ENCODE peak calls at places on chromosomes 7 and 10, in five cellular contexts. P is Peyer's patch, U is body of pancreas, I is AG09309, C is ovary. X is an unnamed sample.
A peak's percentile ranks its signal among the peaks of the same experiment; 100 is the strongest.

GRCh38 chr10:4382811-4383210 is 443.2 kb upstream of the AKR1E2 start:
- DNase-seq in P (no peak), U (no peak), I (no peak), C (no peak), X (no peak)

GRCh38 chr10:10043083-10043482 is 974.6 kb upstream of the CELF2 start:
- DNase-seq in P (no peak), U (no peak), I (no peak), C (no peak), X (no peak)

GRCh38 chr7:105198223-105198622 is 184.2 kb downstream of the KMT2E start:
- DNase-seq in P (no peak), U (no peak), I (peak; percentile 55), C (no peak), X (no peak)

GRCh38 chr10:77506517-77506916 is 131.1 kb downstream of the KCNMA1 start:
- DNase-seq in P (no peak), U (no peak), I (no peak), C (no peak), X (no peak)

GRCh38 chr7:52639126-52639525 is 396.3 kb upstream of the POM121L12 start:
- DNase-seq in P (no peak), U (no peak), I (no peak), C (no peak), X (no peak)

GRCh38 chr7:139094596-139094995 is 14.9 kb downstream of the ZC3HAV1 start:
- DNase-seq in P (peak; percentile 25), U (no peak), I (no peak), C (no peak), X (no peak)

GRCh38 chr10:79001082-79001885 is 67.5 kb upstream of the ZMIZ1 start:
- DNase-seq in P (no peak), U (no peak), I (no peak), C (no peak), X (no peak)

GRCh38 chr10:2928219-2928840 is 139.0 kb upstream of the PFKP start:
- DNase-seq in P (peak; percentile 40), U (peak; percentile 80), I (no peak), C (peak; percentile 53), X (peak; percentile 74)

GRCh38 chr10:88989824-88990527 is 622 bp upstream of the FAS start:
- DNase-seq in P (no peak), U (no peak), I (peak; percentile 82), C (no peak), X (peak; percentile 26)

GRCh38 chr7:134905375-134905774 is 80.9 kb upstream of the AGBL3 start:
- DNase-seq in P (no peak), U (peak; percentile 33), I (peak; percentile 83), C (no peak), X (peak; percentile 29)

GRCh38 chr7:6648066-6648814 is 11.1 kb downstream of the ZNF316 start:
- DNase-seq in P (no peak), U (no peak), I (no peak), C (no peak), X (no peak)

GRCh38 chr10:86357676-86358075 is 8.9 kb downstream of the GRID1 start:
- DNase-seq in P (no peak), U (no peak), I (no peak), C (no peak), X (no peak)

GRCh38 chr7:90747521-90747920 is 151.4 kb downstream of the CDK14 start:
- DNase-seq in P (no peak), U (no peak), I (no peak), C (no peak), X (no peak)

GRCh38 chr7:158495780-158496179 is 91.8 kb downstream of the PTPRN2 start:
- DNase-seq in P (no peak), U (peak; percentile 53), I (no peak), C (no peak), X (peak; percentile 49)

GRCh38 chr10:24254180-24254579 is 45.2 kb downstream of the KIAA1217 start:
- DNase-seq in P (no peak), U (no peak), I (no peak), C (no peak), X (no peak)

GRCh38 chr10:24257588-24257987 is 48.6 kb downstream of the KIAA1217 start:
- DNase-seq in P (no peak), U (no peak), I (no peak), C (no peak), X (no peak)

GRCh38 chr10:24255907-24256306 is 47.0 kb downstream of the KIAA1217 start:
- DNase-seq in P (no peak), U (no peak), I (no peak), C (no peak), X (no peak)

GRCh38 chr10:24256619-24257018 is 47.7 kb downstream of the KIAA1217 start:
- DNase-seq in P (no peak), U (no peak), I (no peak), C (no peak), X (no peak)

GRCh38 chr10:24255115-24255895 is 46.4 kb downstream of the KIAA1217 start:
- DNase-seq in P (no peak), U (no peak), I (no peak), C (no peak), X (no peak)
- H3K4me3 ChIP-seq in P (no peak overlapping the region), U (no peak overlapping the region), I (no peak overlapping the region), C (no peak overlapping the region), X (no peak overlapping the region)

DNA sequence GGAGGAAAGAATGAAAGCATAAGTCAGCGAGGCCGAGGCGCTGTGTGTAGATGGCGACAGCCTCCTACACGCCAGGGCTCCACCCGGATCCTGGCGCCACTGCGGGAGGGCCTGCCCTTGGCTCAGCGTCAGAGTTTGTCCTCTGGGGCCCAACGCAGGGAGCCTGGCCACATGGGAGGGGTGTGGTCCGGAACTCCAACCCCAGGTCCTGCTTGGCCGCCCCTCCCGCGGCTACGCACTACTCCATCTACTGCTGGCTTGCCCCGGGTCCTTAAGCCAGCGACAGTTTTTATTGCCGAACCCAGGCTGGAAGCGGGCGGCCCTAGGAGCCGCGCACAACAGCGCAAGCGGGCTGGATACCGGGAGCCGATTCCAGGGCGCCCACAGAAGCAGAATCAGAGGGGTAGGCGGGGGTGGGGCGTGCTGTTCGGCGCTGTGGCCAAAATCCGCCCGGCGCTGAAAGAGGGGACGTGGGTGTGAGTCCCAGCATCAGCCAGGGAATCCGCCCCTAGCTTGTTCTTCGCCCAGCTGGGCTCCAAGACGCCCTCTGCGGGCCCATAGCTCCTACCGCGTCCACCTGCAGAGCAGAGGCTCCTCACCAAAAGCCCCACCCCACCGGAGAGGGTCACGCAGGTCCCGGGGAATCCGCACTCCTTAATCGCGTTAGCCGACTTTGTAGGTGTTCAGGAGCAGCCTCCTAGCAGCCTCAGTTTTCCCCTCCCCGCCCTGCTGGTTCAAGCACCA is 4.5 kb downstream of the KAZALD1 start:
- DNase-seq in P (peak; percentile 61), U (peak; percentile 76), I (no peak), C (peak; percentile 41), X (peak; percentile 94)
- H3K4me3 ChIP-seq in P (peak overlapping the region; percentile 73), U (no peak overlapping the region), I (peak overlapping the region; percentile 49), C (peak overlapping the region; percentile 41), X (peak overlapping the region; percentile 74)

DNA sequence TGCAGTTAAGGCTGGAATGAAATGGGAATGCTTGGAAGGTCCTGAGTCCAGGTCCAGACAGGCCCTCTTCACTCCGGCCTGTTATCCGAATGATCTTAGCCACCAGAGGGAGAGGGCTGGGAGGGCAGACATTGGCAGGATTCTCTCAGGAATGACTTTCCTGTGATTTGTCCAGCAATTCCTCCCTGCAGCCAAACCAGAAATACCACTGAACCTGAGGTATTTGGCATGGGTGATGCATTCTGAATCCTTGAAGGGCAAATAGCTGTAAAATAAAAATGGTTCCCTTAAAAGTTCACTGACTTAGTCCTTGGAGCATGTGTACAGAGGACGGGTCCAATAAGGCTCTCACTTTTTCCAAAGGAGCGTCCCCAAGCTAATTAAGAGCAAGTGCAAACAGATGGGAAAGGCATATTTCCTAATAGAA is 77.5 kb upstream of the HABP2 start:
- DNase-seq in P (no peak), U (no peak), I (peak; percentile 95), C (no peak), X (no peak)
- H3K4me3 ChIP-seq in P (no peak overlapping the region), U (no peak overlapping the region), I (no peak overlapping the region), C (no peak overlapping the region), X (no peak overlapping the region)

DNA sequence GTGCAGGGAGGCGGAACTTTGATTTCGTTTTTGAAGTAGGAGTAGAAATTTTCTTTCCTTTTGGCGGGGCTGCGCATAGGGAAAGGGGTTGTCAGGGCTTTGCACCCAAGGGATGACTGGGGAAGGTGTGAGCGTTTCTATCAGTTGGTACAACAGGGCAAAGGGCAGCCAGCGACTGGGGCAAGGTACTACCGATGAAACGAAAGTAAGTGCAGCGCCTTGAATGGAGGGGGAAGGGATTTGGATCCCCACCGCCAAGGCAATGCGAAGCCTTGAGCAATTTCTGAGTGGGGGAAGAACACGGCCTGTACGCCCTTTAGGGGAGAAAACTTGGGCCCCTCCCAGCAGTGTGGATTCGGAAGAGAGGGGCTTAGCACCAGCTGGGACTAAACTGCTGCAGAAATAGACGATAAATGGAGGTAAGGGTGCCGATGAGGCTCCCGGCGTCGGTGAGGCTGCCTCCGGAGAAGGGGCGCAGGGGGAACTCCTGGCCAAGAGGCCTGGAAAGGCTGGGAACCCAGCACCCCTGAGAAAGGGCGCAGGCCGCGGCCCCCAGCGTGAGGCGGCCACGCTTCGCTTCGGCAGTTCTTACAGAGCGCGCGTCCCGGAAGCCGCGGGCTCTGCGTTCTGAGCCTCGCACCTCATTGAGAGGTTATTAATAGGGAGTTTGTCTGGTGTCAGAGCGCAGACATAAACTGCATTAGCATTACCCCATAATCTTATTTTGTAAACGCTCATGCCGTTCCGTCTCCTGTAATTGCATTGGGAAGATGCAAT is 10.0 kb upstream of the TLX1 start:
- DNase-seq in P (peak; percentile 44), U (peak; percentile 45), I (no peak), C (no peak), X (peak; percentile 51)
- H3K4me3 ChIP-seq in P (peak overlapping the region; percentile 50), U (peak overlapping the region; percentile 41), I (peak overlapping the region; percentile 28), C (peak overlapping the region; percentile 39), X (peak overlapping the region; percentile 45)

GRCh38 chr7:150738092-150739044 is 1.1 kb downstream of the GIMAP5 start:
- DNase-seq in P (no peak), U (no peak), I (no peak), C (no peak), X (no peak)

GRCh38 chr7:150737265-150738055 is at the start of gene GIMAP5:
- DNase-seq in P (peak; percentile 51), U (no peak), I (no peak), C (no peak), X (no peak)

GRCh38 chr7:150739045-150739432 is 1.8 kb downstream of the GIMAP5 start:
- DNase-seq in P (no peak), U (peak; percentile 33), I (no peak), C (no peak), X (no peak)

GRCh38 chr7:150735596-150736358 is 1.4 kb upstream of the GIMAP5 start:
- DNase-seq in P (no peak), U (no peak), I (no peak), C (no peak), X (no peak)

GRCh38 chr7:150736864-150737263 is 354 bp upstream of the GIMAP5 start:
- DNase-seq in P (no peak), U (no peak), I (no peak), C (no peak), X (no peak)
- H3K4me3 ChIP-seq in P (peak overlapping the region; percentile 47), U (no peak overlapping the region), I (no peak overlapping the region), C (no peak overlapping the region), X (peak overlapping the region; percentile 45)

GRCh38 chr10:132066186-132066585 is 440 bp downstream of the JAKMIP3 start:
- DNase-seq in P (no peak), U (no peak), I (no peak), C (no peak), X (no peak)
- H3K4me3 ChIP-seq in P (peak overlapping the region; percentile 27), U (no peak overlapping the region), I (peak overlapping the region; percentile 49), C (peak overlapping the region; percentile 53), X (peak overlapping the region; percentile 44)